ENCODE peak calls at places on chromosomes 1 and 21, in seven cellular contexts. K, T, H, C, X, J and S are unnamed samples.

GRCh38 chr1:247322437-247322836 is 9.2 kb downstream of the ZNF496 start:
- DNase-seq in K (no peak), T (no peak), H (no peak), C (no peak), X (no peak), J (no peak), S (no peak)

GRCh38 chr1:181485276-181486097 is 2.2 kb downstream of the CACNA1E start:
- DNase-seq in K (peak), T (no peak), H (no peak), C (peak), X (no peak), J (no peak), S (peak)

GRCh38 chr1:10856863-10857598 is 60.6 kb upstream of the CASZ1 start:
- DNase-seq in K (no peak), T (no peak), H (no peak), C (no peak), X (no peak), J (no peak), S (no peak)

GRCh38 chr1:178961868-178962267 is 63.8 kb upstream of the FAM20B start:
- DNase-seq in K (no peak), T (no peak), H (no peak), C (no peak), X (no peak), J (no peak), S (no peak)

GRCh38 chr1:226588484-226588883 is 39.9 kb downstream of the STUM start:
- DNase-seq in K (peak), T (no peak), H (no peak), C (no peak), X (no peak), J (no peak), S (peak)

GRCh38 chr21:15775981-15776380 is 46.2 kb downstream of the USP25 start:
- DNase-seq in K (no peak), T (no peak), H (peak), C (no peak), X (peak), J (no peak), S (peak)

GRCh38 chr1:211591980-211592493 is 13.1 kb upstream of the SLC30A1 start:
- DNase-seq in K (no peak), T (no peak), H (peak), C (no peak), X (no peak), J (no peak), S (peak)

GRCh38 chr1:225644666-225645065 is 8.3 kb downstream of the ENAH start:
- DNase-seq in K (no peak), T (no peak), H (no peak), C (no peak), X (no peak), J (no peak), S (no peak)

GRCh38 chr1:20994176-20994575 is 182.5 kb downstream of the EIF4G3 start:
- DNase-seq in K (no peak), T (no peak), H (no peak), C (no peak), X (no peak), J (no peak), S (no peak)

GRCh38 chr1:51636765-51637522 is 20.1 kb downstream of the OSBPL9 start:
- DNase-seq in K (no peak), T (no peak), H (peak), C (no peak), X (peak), J (peak), S (peak)

GRCh38 chr1:61254629-61255323 is 172.4 kb downstream of the NFIA start:
- DNase-seq in K (peak), T (no peak), H (peak), C (no peak), X (no peak), J (no peak), S (peak)

GRCh38 chr21:42565886-42566523 is 52.4 kb downstream of the SLC37A1 start:
- DNase-seq in K (peak), T (peak), H (no peak), C (no peak), X (no peak), J (peak), S (no peak)

GRCh38 chr1:31815307-31815645 is 546 bp downstream of the SPOCD1 start:
- DNase-seq in K (no peak), T (peak), H (no peak), C (no peak), X (no peak), J (peak), S (no peak)
- H3K4me3 ChIP-seq in K (no peak), T (no peak), H (no peak), C (peak), X (no peak), J (no peak), S (no peak)

GRCh38 chr1:56965191-56965590 is 624 bp downstream of the C8B start:
- DNase-seq in K (no peak), T (no peak), H (no peak), C (no peak), X (no peak), J (no peak), S (no peak)

GRCh38 chr1:56967355-56967754 is 1.5 kb upstream of the C8B start:
- DNase-seq in K (no peak), T (no peak), H (no peak), C (no peak), X (no peak), J (no peak), S (no peak)

GRCh38 chr1:56966698-56966999 is 834 bp upstream of the C8B start:
- DNase-seq in K (no peak), T (no peak), H (no peak), C (no peak), X (no peak), J (no peak), S (no peak)

GRCh38 chr1:56964349-56964748 is 1.5 kb downstream of the C8B start:
- DNase-seq in K (no peak), T (no peak), H (no peak), C (no peak), X (no peak), J (no peak), S (no peak)

DNA sequence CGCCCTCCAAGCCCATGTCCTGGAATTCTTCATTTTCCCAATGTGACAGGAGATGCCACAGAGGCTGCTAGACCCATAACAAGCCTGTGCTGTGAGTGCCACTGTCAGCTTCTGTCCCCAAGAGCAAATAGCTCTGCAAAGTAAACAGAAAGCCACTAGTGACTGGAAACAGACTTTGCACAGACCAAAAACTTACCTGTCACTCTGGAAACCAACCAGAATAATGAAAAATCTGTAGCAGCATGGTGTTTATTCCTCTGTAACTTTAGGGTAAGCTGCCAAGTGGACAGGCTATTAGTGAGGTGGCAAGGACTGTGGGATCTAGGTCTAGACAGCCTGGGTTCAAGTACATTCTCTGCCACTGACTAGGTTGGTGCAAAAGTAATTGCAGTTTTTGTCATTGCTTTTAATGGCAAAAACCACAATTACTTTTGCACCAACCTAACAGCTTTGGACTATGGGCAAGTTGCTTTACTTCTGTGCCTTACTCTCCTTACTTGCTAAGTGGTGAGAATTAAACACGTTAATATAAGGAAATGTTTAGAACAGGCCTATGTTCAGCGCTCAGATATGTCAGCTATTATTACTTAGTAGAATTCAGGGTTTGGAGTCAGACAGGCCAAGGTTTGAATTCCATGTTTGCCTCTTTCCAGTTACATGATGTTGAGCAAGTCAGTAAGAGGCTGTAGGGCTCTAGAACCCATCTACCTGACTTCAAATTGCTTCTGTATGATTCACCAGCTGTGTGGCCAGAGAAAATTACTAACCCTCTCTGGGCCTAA is at the start of gene C8B:
- DNase-seq in K (no peak), T (no peak), H (no peak), C (no peak), X (no peak), J (no peak), S (no peak)
- TF ChIP-seq CTCF in K (no peak), T (no peak), H (no peak), C (no peak), X (no peak), J (no peak), S (no peak)

GRCh38 chr1:113453771-113454083 is 63.4 kb downstream of the MAGI3 start:
- DNase-seq in K (no peak), T (no peak), H (no peak), C (no peak), X (no peak), J (no peak), S (no peak)
- H3K4me3 ChIP-seq in K (no peak), T (no peak), H (no peak), C (no peak), X (no peak), J (no peak), S (no peak)

GRCh38 chr1:212594640-212595039 is 13.9 kb upstream of the ATF3 start:
- DNase-seq in K (no peak), T (no peak), H (no peak), C (no peak), X (no peak), J (no peak), S (no peak)

GRCh38 chr1:212596798-212597197 is 11.8 kb upstream of the ATF3 start:
- DNase-seq in K (no peak), T (no peak), H (no peak), C (no peak), X (no peak), J (no peak), S (no peak)

GRCh38 chr1:212597495-212597894 is 11.1 kb upstream of the ATF3 start:
- DNase-seq in K (no peak), T (no peak), H (no peak), C (no peak), X (no peak), J (no peak), S (no peak)

GRCh38 chr1:212595229-212595628 is 13.3 kb upstream of the ATF3 start:
- DNase-seq in K (no peak), T (no peak), H (no peak), C (no peak), X (no peak), J (no peak), S (no peak)

GRCh38 chr1:212595787-212596714 is 12.5 kb upstream of the ATF3 start:
- DNase-seq in K (no peak), T (no peak), H (peak), C (no peak), X (peak), J (no peak), S (peak)
- TF ChIP-seq CTCF in K (peak), T (peak), H (peak), C (peak), X (peak), J (no peak), S (peak)

GRCh38 chr21:14763695-14764064 is 217.6 kb upstream of the SAMSN1 start:
- DNase-seq in K (no peak), T (no peak), H (no peak), C (no peak), X (no peak), J (no peak), S (no peak)

GRCh38 chr21:14762309-14762708 is 216.2 kb upstream of the SAMSN1 start:
- DNase-seq in K (no peak), T (no peak), H (no peak), C (no peak), X (no peak), J (no peak), S (no peak)

GRCh38 chr21:14759285-14759684 is 213.2 kb upstream of the SAMSN1 start:
- DNase-seq in K (no peak), T (no peak), H (no peak), C (no peak), X (no peak), J (no peak), S (no peak)

GRCh38 chr21:14766241-14766640 is 220.1 kb upstream of the SAMSN1 start:
- DNase-seq in K (no peak), T (no peak), H (no peak), C (peak), X (no peak), J (no peak), S (no peak)

GRCh38 chr21:14762734-14763694 is 216.9 kb upstream of the SAMSN1 start:
- DNase-seq in K (no peak), T (no peak), H (no peak), C (no peak), X (no peak), J (no peak), S (no peak)
- H3K4me3 ChIP-seq in K (no peak), T (peak), H (no peak), C (no peak), X (no peak), J (peak), S (no peak)

GRCh38 chr1:212754715-212755114 is 36.9 kb downstream of the NSL1 start:
- DNase-seq in K (no peak), T (no peak), H (no peak), C (no peak), X (no peak), J (no peak), S (no peak)

GRCh38 chr1:212759683-212760082 is 31.9 kb downstream of the NSL1 start:
- DNase-seq in K (no peak), T (no peak), H (no peak), C (no peak), X (no peak), J (no peak), S (no peak)

GRCh38 chr1:212762839-212763238 is 28.7 kb downstream of the NSL1 start:
- DNase-seq in K (no peak), T (no peak), H (no peak), C (no peak), X (no peak), J (no peak), S (no peak)

GRCh38 chr1:212762234-212762633 is 29.3 kb downstream of the NSL1 start:
- DNase-seq in K (no peak), T (no peak), H (no peak), C (no peak), X (no peak), J (no peak), S (no peak)

DNA sequence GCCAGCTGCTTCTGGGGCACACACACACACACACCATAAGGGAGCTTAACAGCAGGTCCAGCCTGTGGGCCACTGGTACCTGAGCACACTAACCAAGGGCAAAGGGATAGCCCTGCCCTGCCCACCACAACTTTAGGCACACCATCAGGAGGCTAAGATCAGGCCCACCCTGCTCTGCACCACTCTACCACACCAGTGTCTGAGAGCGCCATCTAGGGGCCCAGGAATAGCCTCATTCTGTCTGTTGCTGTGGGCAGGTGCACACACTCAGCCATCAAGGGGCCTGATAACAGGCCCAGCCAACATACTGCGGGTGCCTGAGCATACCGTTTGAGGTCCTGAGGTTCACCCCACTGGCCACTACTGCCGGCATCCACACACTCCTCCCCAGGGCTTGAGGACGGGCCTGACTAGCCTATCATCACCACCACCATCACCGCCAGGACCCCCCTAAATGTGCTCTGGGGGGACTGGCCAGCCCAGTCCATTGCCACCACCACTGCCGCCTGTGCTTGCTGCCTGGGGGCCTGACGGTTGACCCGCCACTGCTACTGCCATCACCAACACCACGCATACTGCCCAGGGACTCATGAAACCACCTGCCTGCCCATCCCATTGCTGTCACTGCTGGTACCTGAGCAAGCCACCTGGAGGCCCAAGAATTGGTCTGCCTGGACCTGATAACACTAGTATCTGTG is 31.3 kb downstream of the NSL1 start:
- DNase-seq in K (no peak), T (no peak), H (no peak), C (peak), X (no peak), J (no peak), S (peak)
- TF ChIP-seq CTCF in K (no peak), T (no peak), H (peak), C (peak), X (peak), J (no peak), S (peak)

GRCh38 chr1:193181526-193181925 is 4.9 kb downstream of the B3GALT2 start:
- DNase-seq in K (no peak), T (no peak), H (no peak), C (no peak), X (no peak), J (no peak), S (no peak)
- H3K4me3 ChIP-seq in K (no peak), T (no peak), H (no peak), C (no peak), X (no peak), J (no peak), S (no peak)

GRCh38 chr1:151501474-151501873 is 9.7 kb upstream of the CGN start:
- DNase-seq in K (peak), T (no peak), H (no peak), C (no peak), X (no peak), J (no peak), S (no peak)
- TF ChIP-seq CTCF in K (peak), T (no peak), H (peak), C (peak), X (peak), J (no peak), S (peak)

GRCh38 chr1:6113745-6114144 is 66.4 kb downstream of the CHD5 start:
- DNase-seq in K (no peak), T (no peak), H (no peak), C (no peak), X (no peak), J (no peak), S (no peak)

GRCh38 chr1:6112690-6113005 is 67.0 kb downstream of the KCNAB2 start:
- DNase-seq in K (peak), T (no peak), H (no peak), C (no peak), X (no peak), J (no peak), S (no peak)

GRCh38 chr1:6113116-6113515 is 67.0 kb downstream of the CHD5 start:
- DNase-seq in K (peak), T (no peak), H (no peak), C (no peak), X (no peak), J (no peak), S (no peak)

GRCh38 chr1:6111571-6111970 is 65.9 kb downstream of the KCNAB2 start:
- DNase-seq in K (peak), T (no peak), H (peak), C (no peak), X (no peak), J (no peak), S (peak)

GRCh38 chr1:6111991-6112689 is 66.5 kb downstream of the KCNAB2 start:
- DNase-seq in K (no peak), T (no peak), H (no peak), C (no peak), X (no peak), J (no peak), S (no peak)
- H3K4me3 ChIP-seq in K (no peak), T (no peak), H (no peak), C (no peak), X (no peak), J (no peak), S (no peak)